ENCODE peak calls at places on chromosomes 11 and 22, in five cellular contexts. R is body of pancreas, J is lower leg skin, N is BJ, L is Calu3. M is an unnamed sample.

GRCh38 chr11:129388824-129389223 is 13.2 kb downstream of the BARX2 start:
- DNase-seq in R (no peak), L (no peak), J (no peak), N (no peak), M (no peak)

GRCh38 chr22:48494256-48494967 is 1333.3 kb downstream of the BRD1 start:
- DNase-seq in L (no peak), N (no peak), R (no peak), J (no peak), M (no peak)

GRCh38 chr22:25359601-25360261 is 140.3 kb downstream of the CRYBB2 start:
- DNase-seq in J (no peak), R (no peak), L (no peak), N (no peak), M (no peak)

GRCh38 chr22:36425977-36426523 is 38.3 kb upstream of the MYH9 start:
- DNase-seq in N (no peak), R (no peak), J (no peak), L (no peak), M (peak; percentile 55)

GRCh38 chr11:42576318-42576717 is 735.5 kb upstream of the API5 start:
- DNase-seq in J (no peak), N (no peak), R (no peak), L (no peak), M (no peak)

GRCh38 chr11:76588455-76589325 is 81.9 kb downstream of the LRRC32 start:
- DNase-seq in R (no peak), L (no peak), N (no peak), J (peak; percentile 50), M (peak; percentile 33)

GRCh38 chr11:131661137-131661536 is 290.7 kb downstream of the NTM start:
- DNase-seq in L (no peak), J (no peak), R (no peak), N (no peak), M (no peak)

GRCh38 chr22:41469218-41469851 is 418 bp downstream of the ACO2 start:
- DNase-seq in R (no peak), N (no peak), L (no peak), J (no peak), M (no peak)

GRCh38 chr11:107563702-107564101 is 1.8 kb downstream of the ALKBH8 start:
- DNase-seq in L (peak; percentile 28), N (no peak), R (no peak), J (no peak), M (peak; percentile 18)

GRCh38 chr11:105181521-105181920 is 42.0 kb upstream of the CARD18 start:
- DNase-seq in L (no peak), J (no peak), N (no peak), R (no peak), M (no peak)

GRCh38 chr22:27397948-27398330 is 403.6 kb downstream of the MN1 start:
- DNase-seq in L (no peak), N (no peak), J (no peak), R (peak; percentile 35), M (no peak)

GRCh38 chr22:40462195-40462988 is 92.0 kb downstream of the SGSM3 start:
- DNase-seq in L (no peak), N (no peak), J (no peak), R (no peak), M (no peak)

GRCh38 chr11:125192194-125192593 is 27.6 kb downstream of the PKNOX2 start:
- DNase-seq in R (peak; percentile 38), N (no peak), J (no peak), L (no peak), M (peak; percentile 70)

GRCh38 chr11:130769782-130770565 is 146.3 kb downstream of the SNX19 start:
- DNase-seq in J (no peak), L (no peak), N (no peak), R (no peak), M (no peak)

GRCh38 chr22:17914474-17914873 is 109.9 kb downstream of the MICAL3 start:
- DNase-seq in L (no peak), R (no peak), N (no peak), J (no peak), M (no peak)

GRCh38 chr22:42396621-42397331 is 35.4 kb downstream of the NFAM1 start:
- DNase-seq in R (no peak), J (peak; percentile 49), N (no peak), L (no peak), M (no peak)

GRCh38 chr11:44977493-44977984 is 26.9 kb upstream of the TP53I11 start:
- DNase-seq in J (no peak), N (no peak), L (peak; percentile 42), R (no peak), M (peak; percentile 34)

GRCh38 chr11:76744186-76745058 is 38.7 kb upstream of the TSKU start:
- DNase-seq in R (no peak), J (peak; percentile 77), N (no peak), L (no peak), M (no peak)

GRCh38 chr22:35312198-35313059 is 12.7 kb downstream of the TOM1 start:
- DNase-seq in J (no peak), N (no peak), L (peak; percentile 80), R (peak; percentile 57), M (no peak)

GRCh38 chr11:3609416-3610265 is 32.2 kb downstream of the ART5 start:
- DNase-seq in R (no peak), N (no peak), J (no peak), L (peak; percentile 66), M (peak; percentile 50)

GRCh38 chr11:86158716-86159669 is 85.6 kb upstream of the EED start:
- DNase-seq in L (no peak), N (no peak), J (no peak), R (no peak), M (no peak)

GRCh38 chr11:95231126-95231880 is at the start of gene SESN3:
- DNase-seq in J (peak; percentile 99), R (peak; percentile 98), N (peak; percentile 92), L (peak; percentile 96), M (peak; percentile 98)
- TF ChIP-seq CTCF in J (no peak), R (no peak), N (no peak), L (no peak), M (no peak)

GRCh38 chr11:100827934-100828661 is 141.0 kb downstream of the ARHGAP42 start:
- DNase-seq in J (no peak), L (peak; percentile 68), R (peak; percentile 19), N (no peak), M (peak; percentile 51)
- TF ChIP-seq CTCF in J (no peak), L (no peak), R (no peak), N (peak; percentile 11), M (peak; percentile 55)

GRCh38 chr11:102316505-102316904 is 779 bp upstream of the BIRC3 start:
- DNase-seq in N (no peak), R (no peak), J (no peak), L (no peak), M (no peak)
- TF ChIP-seq CTCF in N (no peak), R (no peak), J (no peak), L (no peak), M (no peak)

GRCh38 chr11:17633279-17633986 is 85.9 kb upstream of the MYOD1 start:
- DNase-seq in R (no peak), L (no peak), N (no peak), J (no peak), M (no peak)

GRCh38 chr11:17634776-17635550 is 84.4 kb upstream of the MYOD1 start:
- DNase-seq in J (no peak), R (no peak), N (no peak), L (no peak), M (no peak)

GRCh38 chr11:17636721-17637120 is 82.7 kb upstream of the MYOD1 start:
- DNase-seq in R (no peak), L (no peak), J (no peak), N (no peak), M (no peak)

GRCh38 chr11:17633987-17634775 is 85.2 kb upstream of the MYOD1 start:
- DNase-seq in R (no peak), J (no peak), L (no peak), N (no peak), M (no peak)

DNA sequence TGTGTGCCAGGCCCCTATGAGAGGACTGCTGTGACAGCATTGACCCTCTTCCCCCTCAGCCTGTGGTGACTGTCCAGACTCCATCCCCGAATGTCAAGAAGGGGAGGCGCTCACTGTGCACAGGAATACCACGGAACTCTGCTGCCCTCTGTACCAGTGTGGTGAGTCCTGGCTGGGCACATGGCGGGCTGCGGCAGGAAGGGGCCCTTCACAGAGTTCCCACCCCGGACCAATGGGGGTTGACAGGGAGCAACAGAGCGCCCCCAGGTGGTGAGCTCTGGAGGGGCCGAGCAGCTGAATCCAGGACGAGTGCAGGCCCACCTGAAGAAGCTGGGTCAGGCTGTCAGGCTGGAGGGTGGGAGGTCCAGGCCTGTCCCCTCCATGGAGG is 83.8 kb upstream of the MYOD1 start:
- DNase-seq in N (no peak), J (no peak), L (no peak), R (no peak), M (no peak)
- TF ChIP-seq CTCF in N (no peak), J (no peak), L (no peak), R (no peak), M (peak; percentile 27)

GRCh38 chr11:10401696-10402392 is 53.2 kb upstream of the AMPD3 start:
- DNase-seq in L (no peak), R (no peak), N (no peak), J (no peak), M (no peak)

GRCh38 chr11:10407749-10408472 is 47.2 kb upstream of the AMPD3 start:
- DNase-seq in J (no peak), R (no peak), L (no peak), N (no peak), M (no peak)

GRCh38 chr11:10407055-10407454 is 48.0 kb upstream of the AMPD3 start:
- DNase-seq in J (peak; percentile 66), L (no peak), N (no peak), R (no peak), M (no peak)

GRCh38 chr11:10409207-10409661 is 45.8 kb upstream of the AMPD3 start:
- DNase-seq in L (no peak), J (no peak), R (no peak), N (no peak), M (no peak)

DNA sequence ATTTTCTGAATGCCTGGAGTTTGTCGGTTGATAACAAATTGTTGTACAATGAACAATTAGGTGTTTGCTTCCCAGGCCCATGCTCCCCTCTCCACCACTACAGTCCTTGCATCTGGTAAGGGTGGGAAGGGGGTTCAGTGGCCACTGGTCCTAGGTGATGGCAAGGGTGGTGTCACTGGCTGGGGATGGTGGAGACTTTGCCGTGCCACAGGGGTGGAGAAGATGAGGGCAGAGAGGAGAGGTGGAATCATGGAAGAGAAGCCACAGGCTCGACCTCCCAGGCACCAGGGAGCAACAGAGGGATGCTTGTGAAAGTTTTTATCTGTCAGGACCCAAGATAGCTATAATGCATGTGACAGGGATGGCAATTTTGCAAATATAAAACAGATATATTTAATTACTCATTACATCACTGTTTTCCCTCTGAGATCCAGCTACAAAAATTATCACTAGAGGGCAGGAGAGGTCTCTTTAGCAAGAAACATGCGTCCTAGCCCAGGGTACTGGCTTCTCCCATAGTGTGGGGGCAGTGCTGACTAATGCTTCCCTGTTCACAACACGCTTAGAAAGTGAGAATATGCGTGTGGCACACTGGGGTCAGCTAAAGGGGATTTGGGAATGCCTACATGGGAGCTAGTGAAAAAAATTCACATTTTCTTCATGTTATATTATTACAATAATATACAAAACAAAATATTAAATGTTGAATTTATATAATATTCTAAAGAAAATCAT is 49.0 kb upstream of the AMPD3 start:
- DNase-seq in R (peak; percentile 69), J (peak; percentile 79), N (no peak), L (peak; percentile 74), M (peak; percentile 62)
- TF ChIP-seq CTCF in R (peak; percentile 63), J (no peak), N (peak; percentile 72), L (no peak), M (peak; percentile 41)

GRCh38 chr11:47288066-47288465 is 18.1 kb downstream of the MADD start:
- DNase-seq in L (no peak), J (no peak), N (no peak), R (no peak), M (no peak)
- TF ChIP-seq CTCF in L (no peak), J (no peak), N (no peak), R (no peak), M (no peak)

GRCh38 chr11:83219095-83219494 is 25.6 kb downstream of the ANKRD42 start:
- DNase-seq in L (peak; percentile 18), N (no peak), R (no peak), J (no peak), M (peak; percentile 31)
- TF ChIP-seq CTCF in L (peak; percentile 21), N (peak; percentile 30), R (no peak), J (no peak), M (no peak)